ENCODE peak calls at places on chromosome 5, in six cellular contexts. E is WTC11, K is K562, U is H1, I is GM12878, T is HepG2. D is an unnamed sample.

GRCh38 chr5:138539791-138540190 is 3.2 kb downstream of the ETF1 start:
- DNase-seq in E (no peak), K (no peak), U (no peak), I (no peak), T (no peak), D (no peak)

GRCh38 chr5:108278285-108279240 is 103.3 kb downstream of the FBXL17 start:
- DNase-seq in E (peak; percentile 17), K (no peak), U (no peak), I (no peak), T (no peak), D (peak; percentile 43)

GRCh38 chr5:21806943-21807342 is 1046.2 kb downstream of the CDH12 start:
- DNase-seq in E (no peak), K (no peak), U (no peak), I (no peak), T (no peak), D (no peak)

GRCh38 chr5:135498662-135498995 is 37.1 kb downstream of the NEUROG1 start:
- DNase-seq in E (no peak), K (no peak), U (no peak), I (no peak), T (no peak), D (no peak)

GRCh38 chr5:137231535-137231934 is 267.6 kb downstream of the SPOCK1 start:
- DNase-seq in E (no peak), K (no peak), U (no peak), I (no peak), T (no peak), D (no peak)

GRCh38 chr5:122844916-122845252 is 529 bp upstream of the SNX24 start:
- DNase-seq in E (no peak), K (no peak), U (no peak), I (no peak), T (no peak), D (no peak)

GRCh38 chr5:77847814-77848290 is 71.7 kb upstream of the TBCA start:
- DNase-seq in E (peak; percentile 74), K (no peak), U (peak; percentile 53), I (no peak), T (no peak), D (peak; percentile 94)

GRCh38 chr5:31811210-31811609 is 172.3 kb downstream of the PDZD2 start:
- DNase-seq in E (no peak), K (no peak), U (no peak), I (no peak), T (peak; percentile 17), D (no peak)

GRCh38 chr5:154593091-154593490 is 115.1 kb upstream of the HAND1 start:
- DNase-seq in E (no peak), K (no peak), U (no peak), I (no peak), T (no peak), D (no peak)

GRCh38 chr5:144072518-144072927 is 97.9 kb downstream of the YIPF5 start:
- DNase-seq in E (no peak), K (no peak), U (no peak), I (no peak), T (no peak), D (no peak)

GRCh38 chr5:168860081-168860480 is 280.9 kb upstream of the PANK3 start:
- DNase-seq in E (no peak), K (no peak), U (no peak), I (no peak), T (no peak), D (no peak)

GRCh38 chr5:91641730-91642350 is 258.7 kb upstream of the ARRDC3 start:
- DNase-seq in E (no peak), K (peak; percentile 53), U (no peak), I (no peak), T (peak; percentile 31), D (peak; percentile 74)

GRCh38 chr5:172043822-172044221 is 37.4 kb upstream of the FBXW11 start:
- DNase-seq in E (no peak), K (no peak), U (no peak), I (no peak), T (no peak), D (no peak)

GRCh38 chr5:53035868-53036381 is 46.8 kb downstream of the ITGA2 start:
- DNase-seq in E (no peak), K (peak; percentile 22), U (no peak), I (no peak), T (no peak), D (peak; percentile 70)

GRCh38 chr5:67639311-67639710 is 442.7 kb upstream of the CD180 start:
- DNase-seq in E (no peak), K (no peak), U (no peak), I (no peak), T (no peak), D (peak; percentile 15)

GRCh38 chr5:10540036-10540544 is 23.8 kb upstream of the ANKRD33B start:
- DNase-seq in E (no peak), K (no peak), U (no peak), I (no peak), T (no peak), D (no peak)

GRCh38 chr5:120345947-120346346 is 118.2 kb upstream of the PRR16 start:
- DNase-seq in E (no peak), K (no peak), U (no peak), I (no peak), T (no peak), D (no peak)

GRCh38 chr5:59424515-59424914 is 469.0 kb downstream of the PDE4D start:
- DNase-seq in E (no peak), K (no peak), U (no peak), I (no peak), T (no peak), D (no peak)

GRCh38 chr5:154242964-154243376 is 52.4 kb downstream of the GALNT10 start:
- DNase-seq in E (no peak), K (no peak), U (no peak), I (peak; percentile 56), T (no peak), D (no peak)

GRCh38 chr5:178671745-178672144 is 44.9 kb upstream of the CLK4 start:
- DNase-seq in E (no peak), K (peak; percentile 1), U (no peak), I (no peak), T (no peak), D (no peak)

GRCh38 chr5:75664933-75665332 is 52.3 kb downstream of the POC5 start:
- DNase-seq in E (no peak), K (no peak), U (no peak), I (no peak), T (no peak), D (no peak)

GRCh38 chr5:83645936-83646335 is 74.7 kb downstream of the HAPLN1 start:
- DNase-seq in E (no peak), K (no peak), U (no peak), I (no peak), T (no peak), D (no peak)

DNA sequence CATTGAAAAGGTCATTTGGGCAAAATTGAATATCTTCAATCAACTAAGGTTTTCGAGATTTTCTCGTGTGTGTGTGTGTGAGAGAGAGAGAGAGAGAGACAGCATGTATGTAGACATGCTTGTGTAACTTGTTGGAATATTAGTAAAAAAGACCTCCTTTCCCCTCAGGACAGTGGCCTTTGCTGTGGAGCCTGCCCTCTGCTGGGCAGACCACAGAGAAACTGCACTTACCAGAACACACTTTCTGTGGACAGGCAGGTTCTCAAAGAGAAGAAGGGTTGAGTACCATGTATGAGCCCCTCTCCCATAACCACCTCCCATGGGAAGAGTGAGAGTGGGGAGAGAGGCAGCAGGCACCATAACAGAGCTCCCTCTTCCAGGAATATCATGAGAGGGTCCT is 45.6 kb downstream of the CFAP90 start:
- DNase-seq in E (no peak), K (peak; percentile 25), U (no peak), I (no peak), T (peak; percentile 9), D (no peak)
- TF ChIP-seq CREB1 in E (no peak), K (no peak), U (no peak), I (no peak), T (no peak), D (no peak)

GRCh38 chr5:139829471-139829870 is 33.9 kb downstream of the PSD2 start:
- DNase-seq in E (no peak), K (no peak), U (no peak), I (no peak), T (no peak), D (no peak)
- TF ChIP-seq CREB1 in E (no peak), K (no peak), U (no peak), I (no peak), T (no peak), D (no peak)

DNA sequence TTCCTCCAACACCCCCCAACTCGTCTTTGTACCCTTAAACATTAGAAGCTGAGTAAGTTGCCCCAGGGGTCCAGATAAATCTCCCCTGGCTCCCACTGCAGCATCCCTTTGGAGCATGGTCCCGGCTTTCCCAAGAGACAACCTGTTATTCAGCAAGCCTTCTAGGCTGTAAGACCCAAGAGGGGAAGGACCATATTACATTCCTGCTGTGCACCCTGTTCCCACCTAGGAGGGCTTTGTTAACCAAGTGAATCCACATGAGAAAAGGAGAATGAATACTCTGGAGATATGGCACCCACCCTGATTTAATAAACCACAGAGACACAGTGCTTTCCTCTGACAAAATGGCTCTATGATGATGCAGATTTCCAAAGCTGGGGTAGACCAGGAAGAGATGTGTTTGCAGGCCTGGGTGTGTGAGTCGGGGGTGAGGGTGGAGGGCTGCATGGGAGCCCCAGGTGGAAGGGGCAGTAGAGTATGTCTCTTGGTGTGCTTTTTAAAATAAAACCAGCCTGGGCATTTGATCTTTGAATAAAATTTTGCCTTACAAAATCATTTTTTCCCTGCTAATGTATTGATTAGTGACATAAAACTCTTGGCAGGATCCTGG is 325.2 kb downstream of the DRD1 start:
- DNase-seq in E (no peak), K (no peak), U (no peak), I (no peak), T (no peak), D (peak; percentile 4)
- TF ChIP-seq CREB1 in E (no peak), K (no peak), U (no peak), I (no peak), T (no peak), D (no peak)

GRCh38 chr5:530001-530400 is 5.8 kb upstream of the SLC9A3 start:
- DNase-seq in E (no peak), K (no peak), U (no peak), I (peak; percentile 15), T (no peak), D (no peak)
- TF ChIP-seq CREB1 in E (no peak), K (no peak), U (no peak), I (no peak), T (no peak), D (no peak)

GRCh38 chr5:13278148-13278547 is 666.3 kb downstream of the DNAH5 start:
- DNase-seq in E (no peak), K (peak; percentile 22), U (no peak), I (no peak), T (no peak), D (peak; percentile 59)
- TF ChIP-seq CREB1 in E (no peak), K (no peak), U (no peak), I (no peak), T (no peak), D (no peak)